ENCODE peak calls at places on chromosomes 3 and 15, in nine cellular contexts. One of them, this sample, is unnamed.

GRCh38 chr15:85934691-85935090 is 140.0 kb upstream of the KLHL25 start:
- DNase-seq in iPS-NIHi11: no peak
- DNase-seq in HT-29: no peak
- DNase-seq in T47D: no peak
- DNase-seq in head of caudate nucleus: no peak
- DNase-seq in AG09309: no peak
- DNase-seq in hepatic stellate cell: no peak
- DNase-seq in NAMALWA: no peak
- DNase-seq in hippocampal formation: no peak
- DNase-seq in this sample: no peak

GRCh38 chr3:94115482-94115881 is 52.6 kb downstream of the NSUN3 start:
- DNase-seq in HT-29: peak; percentile 52
- DNase-seq in head of caudate nucleus: peak; percentile 34
- DNase-seq in hippocampal formation: peak; percentile 6
- DNase-seq in iPS-NIHi11: no peak
- DNase-seq in AG09309: peak; percentile 4
- DNase-seq in T47D: peak; percentile 27
- DNase-seq in NAMALWA: peak; percentile 34
- DNase-seq in hepatic stellate cell: peak; percentile 8
- DNase-seq in this sample: no peak

GRCh38 chr3:138569090-138569489 is 25.0 kb downstream of the CEP70 start:
- DNase-seq in head of caudate nucleus: no peak
- DNase-seq in hippocampal formation: no peak
- DNase-seq in iPS-NIHi11: no peak
- DNase-seq in NAMALWA: no peak
- DNase-seq in hepatic stellate cell: no peak
- DNase-seq in AG09309: no peak
- DNase-seq in HT-29: no peak
- DNase-seq in T47D: no peak
- DNase-seq in this sample: no peak

GRCh38 chr15:49468440-49468839 is 45.4 kb downstream of the FGF7 start:
- DNase-seq in AG09309: no peak
- DNase-seq in head of caudate nucleus: no peak
- DNase-seq in hippocampal formation: no peak
- DNase-seq in iPS-NIHi11: no peak
- DNase-seq in HT-29: no peak
- DNase-seq in NAMALWA: no peak
- DNase-seq in hepatic stellate cell: no peak
- DNase-seq in T47D: peak; percentile 25
- DNase-seq in this sample: no peak

GRCh38 chr15:84915011-84915958 is 30.8 kb downstream of the SLC28A1 start:
- DNase-seq in head of caudate nucleus: no peak
- DNase-seq in hepatic stellate cell: peak; percentile 89
- DNase-seq in iPS-NIHi11: peak; percentile 68
- DNase-seq in HT-29: peak; percentile 74
- DNase-seq in AG09309: peak; percentile 63
- DNase-seq in NAMALWA: peak; percentile 40
- DNase-seq in T47D: peak; percentile 96
- DNase-seq in hippocampal formation: no peak
- DNase-seq in this sample: no peak

GRCh38 chr3:140859592-140860336 is 81.9 kb upstream of the SLC25A36 start:
- DNase-seq in T47D: no peak
- DNase-seq in head of caudate nucleus: no peak
- DNase-seq in hippocampal formation: no peak
- DNase-seq in NAMALWA: no peak
- DNase-seq in hepatic stellate cell: no peak
- DNase-seq in HT-29: no peak
- DNase-seq in AG09309: no peak
- DNase-seq in iPS-NIHi11: no peak
- DNase-seq in this sample: no peak

GRCh38 chr3:30610702-30611410 is 4.5 kb downstream of the TGFBR2 start:
- DNase-seq in NAMALWA: peak; percentile 29
- DNase-seq in T47D: no peak
- DNase-seq in hepatic stellate cell: no peak
- DNase-seq in iPS-NIHi11: no peak
- DNase-seq in AG09309: no peak
- DNase-seq in head of caudate nucleus: no peak
- DNase-seq in HT-29: peak; percentile 26
- DNase-seq in hippocampal formation: no peak
- DNase-seq in this sample: no peak

GRCh38 chr3:127193775-127194174 is 844 bp downstream of the PRR23E start:
- DNase-seq in hepatic stellate cell: no peak
- DNase-seq in HT-29: no peak
- DNase-seq in T47D: no peak
- DNase-seq in AG09309: no peak
- DNase-seq in hippocampal formation: no peak
- DNase-seq in head of caudate nucleus: no peak
- DNase-seq in NAMALWA: no peak
- DNase-seq in iPS-NIHi11: no peak
- DNase-seq in this sample: no peak

GRCh38 chr15:29569533-29570092 is 252.7 kb downstream of the TJP1 start:
- DNase-seq in hepatic stellate cell: no peak
- DNase-seq in HT-29: no peak
- DNase-seq in iPS-NIHi11: peak; percentile 42
- DNase-seq in AG09309: no peak
- DNase-seq in head of caudate nucleus: no peak
- DNase-seq in NAMALWA: no peak
- DNase-seq in hippocampal formation: no peak
- DNase-seq in T47D: no peak
- DNase-seq in this sample: no peak

GRCh38 chr15:68114840-68115239 is 60.7 kb downstream of the PIAS1 start:
- DNase-seq in AG09309: no peak
- DNase-seq in iPS-NIHi11: no peak
- DNase-seq in T47D: no peak
- DNase-seq in hepatic stellate cell: no peak
- DNase-seq in NAMALWA: no peak
- DNase-seq in HT-29: no peak
- DNase-seq in head of caudate nucleus: no peak
- DNase-seq in hippocampal formation: no peak
- DNase-seq in this sample: no peak

GRCh38 chr3:127419140-127419539 is 131.3 kb upstream of the PRR20G start:
- DNase-seq in NAMALWA: no peak
- DNase-seq in head of caudate nucleus: no peak
- DNase-seq in hippocampal formation: no peak
- DNase-seq in hepatic stellate cell: no peak
- DNase-seq in HT-29: no peak
- DNase-seq in AG09309: no peak
- DNase-seq in T47D: no peak
- DNase-seq in iPS-NIHi11: no peak
- DNase-seq in this sample: no peak

GRCh38 chr15:33089878-33090757 is 104.4 kb downstream of the FMN1 start:
- DNase-seq in iPS-NIHi11: no peak
- DNase-seq in NAMALWA: no peak
- DNase-seq in hepatic stellate cell: no peak
- DNase-seq in T47D: peak; percentile 38
- DNase-seq in head of caudate nucleus: no peak
- DNase-seq in hippocampal formation: no peak
- DNase-seq in AG09309: no peak
- DNase-seq in HT-29: peak; percentile 63
- DNase-seq in this sample: no peak

GRCh38 chr3:42340466-42340865 is 69.9 kb downstream of the LYZL4 start:
- DNase-seq in head of caudate nucleus: no peak
- DNase-seq in NAMALWA: no peak
- DNase-seq in hepatic stellate cell: no peak
- DNase-seq in AG09309: no peak
- DNase-seq in iPS-NIHi11: no peak
- DNase-seq in HT-29: no peak
- DNase-seq in hippocampal formation: no peak
- DNase-seq in T47D: no peak
- DNase-seq in this sample: no peak

GRCh38 chr3:158465074-158465473 is 105.9 kb upstream of the MLF1 start:
- DNase-seq in hepatic stellate cell: no peak
- DNase-seq in HT-29: no peak
- DNase-seq in hippocampal formation: no peak
- DNase-seq in NAMALWA: no peak
- DNase-seq in T47D: peak; percentile 55
- DNase-seq in AG09309: no peak
- DNase-seq in head of caudate nucleus: no peak
- DNase-seq in iPS-NIHi11: no peak
- DNase-seq in this sample: no peak

GRCh38 chr3:159210336-159210735 is 408.5 kb downstream of the MFSD1 start:
- DNase-seq in AG09309: no peak
- DNase-seq in T47D: no peak
- DNase-seq in head of caudate nucleus: no peak
- DNase-seq in NAMALWA: no peak
- DNase-seq in HT-29: no peak
- DNase-seq in iPS-NIHi11: no peak
- DNase-seq in hippocampal formation: no peak
- DNase-seq in hepatic stellate cell: no peak
- DNase-seq in this sample: no peak

GRCh38 chr3:14256561-14257342 is 78.1 kb downstream of the LSM3 start:
- DNase-seq in head of caudate nucleus: no peak
- DNase-seq in HT-29: peak; percentile 34
- DNase-seq in iPS-NIHi11: peak; percentile 70
- DNase-seq in hippocampal formation: no peak
- DNase-seq in AG09309: no peak
- DNase-seq in NAMALWA: no peak
- DNase-seq in hepatic stellate cell: no peak
- DNase-seq in T47D: peak; percentile 51
- DNase-seq in this sample: peak; percentile 24

GRCh38 chr3:155560594-155560993 is 184.3 kb downstream of the PLCH1 start:
- DNase-seq in head of caudate nucleus: no peak
- DNase-seq in hippocampal formation: no peak
- DNase-seq in AG09309: no peak
- DNase-seq in HT-29: no peak
- DNase-seq in NAMALWA: no peak
- DNase-seq in T47D: no peak
- DNase-seq in hepatic stellate cell: no peak
- DNase-seq in iPS-NIHi11: no peak
- DNase-seq in this sample: no peak

GRCh38 chr3:138408751-138409161 is 25.7 kb upstream of the ESYT3 start:
- DNase-seq in NAMALWA: no peak
- DNase-seq in head of caudate nucleus: no peak
- DNase-seq in T47D: no peak
- DNase-seq in hepatic stellate cell: no peak
- DNase-seq in HT-29: no peak
- DNase-seq in iPS-NIHi11: no peak
- DNase-seq in hippocampal formation: no peak
- DNase-seq in AG09309: no peak
- DNase-seq in this sample: peak; percentile 18

GRCh38 chr15:98582900-98583554 is 65.3 kb upstream of the IGF1R start:
- DNase-seq in T47D: no peak
- DNase-seq in NAMALWA: no peak
- DNase-seq in HT-29: no peak
- DNase-seq in iPS-NIHi11: no peak
- DNase-seq in hippocampal formation: no peak
- DNase-seq in head of caudate nucleus: no peak
- DNase-seq in AG09309: no peak
- DNase-seq in hepatic stellate cell: no peak
- DNase-seq in this sample: no peak

GRCh38 chr3:77251136-77251535 is 211.2 kb downstream of the ROBO2 start:
- DNase-seq in hepatic stellate cell: no peak
- DNase-seq in NAMALWA: no peak
- DNase-seq in AG09309: no peak
- DNase-seq in T47D: no peak
- DNase-seq in hippocampal formation: no peak
- DNase-seq in iPS-NIHi11: no peak
- DNase-seq in head of caudate nucleus: no peak
- DNase-seq in HT-29: no peak
- DNase-seq in this sample: no peak

This sample was measured in substantia nigra.